ENCODE peak calls at places on chromosome 7, in ten cellular contexts. S, R, C, P, Z, Y, X, N, U and V are unnamed samples.

GRCh38 chr7:28180364-28181147 is at the start of gene JAZF1:
- DNase-seq in N (peak; percentile 33), U (peak; percentile 61), X (peak; percentile 37), P (no peak), S (peak; percentile 93), Z (peak; percentile 77), Y (no peak), R (peak; percentile 32), C (peak; percentile 63), V (peak; percentile 92)

GRCh38 chr7:113083132-113083833 is 3.3 kb downstream of the GPR85 start:
- DNase-seq in P (no peak), C (no peak), X (no peak), Y (no peak), R (no peak), U (no peak), Z (no peak), N (no peak), S (no peak), V (no peak)

GRCh38 chr7:83415840-83416239 is 233.1 kb downstream of the SEMA3E start:
- DNase-seq in C (no peak), X (no peak), N (no peak), Y (no peak), Z (no peak), U (no peak), S (no peak), P (peak; percentile 41), R (no peak), V (no peak)

GRCh38 chr7:75756340-75757297 is 15.4 kb downstream of the CCL26 start:
- DNase-seq in Y (peak; percentile 22), C (peak; percentile 53), R (no peak), P (no peak), U (peak; percentile 65), N (peak; percentile 64), Z (no peak), S (peak; percentile 48), X (peak; percentile 53), V (no peak)

GRCh38 chr7:11831727-11832495 is at the start of gene THSD7A:
- DNase-seq in Z (peak; percentile 52), Y (no peak), X (peak; percentile 46), R (no peak), S (peak; percentile 92), U (peak; percentile 62), C (peak; percentile 13), P (peak; percentile 48), N (peak; percentile 81), V (peak; percentile 90)

GRCh38 chr7:38909870-38910269 is 879 bp upstream of the VPS41 start:
- DNase-seq in X (no peak), N (no peak), Y (no peak), R (no peak), S (no peak), Z (no peak), U (no peak), C (no peak), P (no peak), V (no peak)

GRCh38 chr7:861222-861621 is 15.1 kb upstream of the GET4 start:
- DNase-seq in Y (no peak), U (no peak), Z (no peak), S (no peak), P (no peak), N (no peak), C (no peak), R (no peak), X (no peak), V (no peak)

GRCh38 chr7:151785681-151785965 is 91.3 kb downstream of the PRKAG2 start:
- DNase-seq in U (no peak), C (no peak), S (no peak), Y (no peak), N (no peak), R (no peak), Z (no peak), P (no peak), X (no peak), V (no peak)

GRCh38 chr7:44283381-44284211 is 41.8 kb downstream of the CAMK2B start:
- DNase-seq in P (no peak), S (peak; percentile 41), X (no peak), U (no peak), N (no peak), C (no peak), Z (peak; percentile 20), Y (no peak), R (no peak), V (peak; percentile 5)

GRCh38 chr7:127189885-127190284 is 62.9 kb downstream of the GRM8 start:
- DNase-seq in S (peak; percentile 27), P (no peak), Y (no peak), N (no peak), C (no peak), R (no peak), Z (no peak), U (no peak), X (no peak), V (peak; percentile 31)

GRCh38 chr7:6643915-6644625 is 7.0 kb downstream of the ZNF316 start:
- DNase-seq in Y (no peak), X (no peak), R (no peak), U (no peak), S (no peak), C (no peak), P (no peak), N (no peak), Z (no peak), V (no peak)

GRCh38 chr7:67206452-67206851 is 209.8 kb downstream of the TYW1 start:
- DNase-seq in S (no peak), R (no peak), X (no peak), U (no peak), N (no peak), Y (no peak), P (no peak), Z (no peak), C (no peak), V (no peak)

DNA sequence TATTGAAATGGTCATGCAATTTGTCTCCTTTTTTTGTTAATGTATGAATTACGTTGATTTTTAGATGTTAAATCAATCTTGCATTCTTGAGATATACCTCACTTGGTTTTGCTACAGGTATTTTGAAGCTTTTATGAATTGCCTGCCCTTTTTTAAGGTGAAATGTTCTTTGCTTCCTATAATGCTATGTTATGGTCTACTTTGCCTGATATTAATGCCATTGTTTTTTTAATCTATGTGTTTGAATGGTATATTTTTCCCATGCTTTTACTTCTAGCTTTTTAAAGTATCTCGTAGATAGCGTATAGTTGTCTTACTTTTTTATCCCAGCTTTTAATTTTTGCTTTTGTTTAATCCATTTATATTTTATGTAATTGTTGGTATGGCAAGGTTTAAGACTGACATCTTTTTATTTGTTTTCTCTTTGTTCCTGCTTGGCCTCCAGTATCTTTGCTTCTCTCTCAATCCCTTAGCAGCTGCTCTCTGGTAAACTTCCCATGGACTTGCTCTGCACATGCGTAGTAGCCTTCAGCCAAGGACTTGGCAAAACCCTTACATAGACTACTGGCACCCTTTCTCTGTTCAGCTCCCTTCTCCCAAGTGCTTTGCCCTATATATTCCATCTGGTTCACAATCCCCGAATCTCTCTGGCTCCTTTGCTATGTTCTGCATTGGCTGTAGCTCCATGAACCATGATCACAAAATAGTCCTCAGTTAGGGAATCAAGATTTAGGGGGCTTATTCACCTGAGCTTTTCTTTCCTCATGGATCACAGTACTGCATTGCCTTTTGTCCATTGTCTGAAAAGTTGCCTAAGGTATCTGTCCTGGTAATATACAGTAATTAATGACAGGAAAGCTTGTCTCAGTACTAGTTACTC is 8.4 kb downstream of the TRIM24 start:
- DNase-seq in Z (no peak), R (no peak), X (no peak), Y (no peak), S (no peak), C (peak; percentile 14), N (no peak), U (peak; percentile 49), P (no peak), V (no peak)
- H3K9me3 ChIP-seq in Z (no peaks in the 10 kb centered on the region), R (no peaks in the 10 kb centered on the region), X (no peaks in the 10 kb centered on the region), Y (no peaks in the 10 kb centered on the region), S (no peaks in the 10 kb centered on the region), C (no peaks in the 10 kb centered on the region), N (no peaks in the 10 kb centered on the region), U (no peaks in the 10 kb centered on the region), P (no peaks in the 10 kb centered on the region), V (no peaks in the 10 kb centered on the region)

DNA sequence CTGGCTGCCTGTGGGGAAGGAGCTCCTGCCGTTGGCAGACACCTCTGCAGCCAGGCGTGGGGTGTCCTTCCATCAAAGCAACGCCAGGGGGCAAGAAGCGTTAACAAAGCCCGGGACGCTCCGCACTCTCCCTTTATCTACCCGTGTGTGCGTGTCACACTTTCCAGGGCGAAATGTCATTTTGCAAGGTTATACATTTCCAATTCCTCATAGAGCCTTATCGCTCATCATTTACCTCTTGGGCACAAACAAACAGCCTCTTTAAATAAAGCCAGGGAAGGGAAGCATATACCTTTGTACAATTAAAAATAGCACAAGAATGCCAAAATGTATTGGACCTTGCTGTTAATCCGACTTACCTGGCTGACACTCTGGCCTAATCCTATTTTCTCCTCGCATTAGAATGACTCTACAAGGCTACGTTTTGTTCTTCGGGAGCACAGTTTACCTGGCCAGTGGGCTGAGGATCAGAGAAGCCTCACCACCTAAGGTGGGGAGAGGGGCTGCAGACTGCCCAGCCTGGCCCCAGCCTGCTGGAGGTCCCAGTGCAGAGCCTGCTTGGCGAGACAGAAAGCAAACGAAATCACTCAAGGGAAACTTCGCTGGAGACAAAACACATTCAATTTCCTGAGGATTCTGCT is 77.6 kb upstream of the EN2 start:
- DNase-seq in P (peak; percentile 43), N (peak; percentile 62), R (peak; percentile 51), Y (peak; percentile 62), X (peak; percentile 93), U (peak; percentile 60), S (peak; percentile 95), C (peak; percentile 54), Z (peak; percentile 66), V (peak; percentile 81)
- H3K4me3 ChIP-seq in P (no peak overlapping the region), N (no peak overlapping the region), R (no peak overlapping the region), Y (no peak overlapping the region), X (no peak overlapping the region), U (no peak overlapping the region), S (no peak overlapping the region), C (no peak overlapping the region), Z (no peak overlapping the region), V (no peak overlapping the region)

GRCh38 chr7:100088621-100089457 is at the start of gene COPS6:
- DNase-seq in U (peak; percentile 81), R (peak; percentile 86), S (peak; percentile 97), P (peak; percentile 58), Z (peak; percentile 90), Y (no peak), N (peak; percentile 65), C (peak; percentile 64), X (peak; percentile 69), V (peak; percentile 88)
- TF ChIP-seq CTCF in U (no peak), R (no peak), S (no peak), P (no peak), Z (no peak), Y (no peak), N (no peak), C (no peak), X (no peak), V (no peak)

GRCh38 chr7:158560386-158560785 is 27.2 kb downstream of the PTPRN2 start:
- DNase-seq in R (no peak), Y (no peak), U (no peak), X (no peak), C (no peak), P (no peak), Z (no peak), N (no peak), S (no peak), V (no peak)
- H3K9me3 ChIP-seq in R (no peaks in the 10 kb centered on the region), Y (no peaks in the 10 kb centered on the region), U (no peaks in the 10 kb centered on the region), X (no peaks in the 10 kb centered on the region), C (peaks cover 15% of the 10 kb centered on the region), P (peaks cover 3% of the 10 kb centered on the region), Z (no peaks in the 10 kb centered on the region), N (no peaks in the 10 kb centered on the region), S (peaks cover 3% of the 10 kb centered on the region), V (no peaks in the 10 kb centered on the region)